ENCODE peak calls at places on chromosomes 16 and 17, in nine cellular contexts. S is heart left ventricle; V is esophagus squamous epithelium; A is fibroblast of lung; F is PC-9; P is tibial artery; Q is mesendoderm; O is A549; M is effector memory CD4-positive, alpha-beta T cell. Y is an unnamed sample. For H3K4me1, the result is how much of the 10 kb centered on the place peaks cover.

GRCh38 chr16:88798772-88799455 is 4.7 kb upstream of the CDT1 start:
- DNase-seq in S (no peak), O (peak), V (no peak), Q (no peak), M (no peak), A (no peak), P (no peak), F (no peak), Y (no peak)

GRCh38 chr16:2689968-2690830 is 7.9 kb downstream of the KCTD5 start:
- DNase-seq in V (no peak), A (peak), S (no peak), M (no peak), P (no peak), O (no peak), Q (no peak), F (no peak), Y (no peak)

GRCh38 chr16:11253009-11253994 is 2.7 kb downstream of the SOCS1 start:
- DNase-seq in S (no peak), M (peak), P (no peak), A (peak), O (no peak), Q (no peak), F (no peak), V (no peak), Y (no peak)

GRCh38 chr16:52257534-52257933 is 289.4 kb downstream of the TOX3 start:
- DNase-seq in F (no peak), S (no peak), V (no peak), M (no peak), Q (no peak), O (no peak), A (no peak), P (no peak), Y (no peak)

GRCh38 chr16:79601978-79602609 is 1.6 kb upstream of the MAF start:
- DNase-seq in F (peak), S (peak), M (peak), V (no peak), Q (peak), O (peak), P (peak), A (peak), Y (peak)

GRCh38 chr16:69494993-69495392 is 70.6 kb downstream of the CYB5B start:
- DNase-seq in F (no peak), A (no peak), O (peak), V (no peak), Q (peak), M (peak), P (no peak), S (no peak), Y (no peak)

GRCh38 chr16:87881327-87882200 is 12.3 kb upstream of the SLC7A5 start:
- DNase-seq in S (no peak), M (no peak), O (no peak), Q (no peak), P (no peak), A (no peak), F (no peak), V (no peak), Y (no peak)

GRCh38 chr17:69462010-69462409 is 47.5 kb downstream of the MAP2K6 start:
- DNase-seq in F (no peak), V (no peak), Q (no peak), S (no peak), M (no peak), A (no peak), O (no peak), P (no peak), Y (no peak)

GRCh38 chr16:72246423-72246822 is 74.5 kb upstream of the PMFBP1 start:
- DNase-seq in P (no peak), F (no peak), M (no peak), Q (no peak), V (no peak), A (no peak), S (no peak), O (no peak), Y (no peak)

GRCh38 chr17:9644910-9645751 is at the start of gene USP43:
- DNase-seq in O (peak), V (no peak), S (no peak), Q (peak), M (no peak), P (no peak), A (peak), F (peak), Y (peak)

DNA sequence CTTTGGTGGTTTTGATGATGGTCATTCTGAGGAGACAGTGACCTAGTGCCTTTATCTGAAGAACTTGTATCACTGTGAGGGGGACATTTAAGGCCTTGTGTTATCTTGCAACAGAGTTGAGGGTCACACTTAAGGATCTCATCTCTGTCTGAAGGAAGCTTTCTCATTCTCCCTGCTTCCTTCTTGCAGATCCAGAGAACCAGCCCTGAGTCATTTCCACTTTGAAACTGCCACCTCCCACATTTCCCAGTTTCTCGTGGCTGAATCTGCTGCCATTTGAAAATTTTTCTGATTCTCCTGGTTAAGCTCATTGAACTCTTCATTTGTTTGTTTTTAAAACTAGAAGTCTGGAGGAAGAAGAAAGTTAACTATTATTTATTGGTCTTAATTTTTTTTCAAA is 190.2 kb upstream of the CDH11 start:
- DNase-seq in O (no peak), P (no peak), F (no peak), Q (peak), S (no peak), V (no peak), A (peak), M (no peak), Y (no peak)
- H3K27ac ChIP-seq in O (no peak), P (peak), F (no peak), Q (no peak), S (no peak), V (no peak), A (peak), M (no peak), Y (no peak)

GRCh38 chr16:85308585-85309540 is 196.6 kb upstream of the CIBAR2 start:
- DNase-seq in S (no peak), Q (no peak), M (no peak), P (no peak), A (no peak), O (no peak), V (no peak), F (no peak), Y (no peak)
- H3K4me1 ChIP-seq in S (half or more), Q (under half), M (under half), P (half or more), A (under half), O (under half), V (under half), F (under half), Y (half or more)

GRCh38 chr17:82862758-82863645 is 23.2 kb upstream of the ZNF750 start:
- DNase-seq in P (no peak), V (no peak), F (no peak), S (peak), Q (no peak), A (no peak), O (no peak), M (no peak), Y (no peak)

GRCh38 chr17:82865274-82865673 is 25.5 kb upstream of the ZNF750 start:
- DNase-seq in O (no peak), F (no peak), M (no peak), A (no peak), Q (no peak), P (no peak), S (peak), V (no peak), Y (no peak)

GRCh38 chr17:82863646-82863940 is 23.8 kb upstream of the ZNF750 start:
- DNase-seq in O (no peak), S (peak), P (no peak), A (no peak), M (no peak), F (no peak), V (no peak), Q (no peak), Y (no peak)

GRCh38 chr17:82864721-82865240 is 25.0 kb upstream of the ZNF750 start:
- DNase-seq in A (no peak), S (peak), V (no peak), M (no peak), Q (no peak), F (no peak), O (no peak), P (no peak), Y (no peak)

DNA sequence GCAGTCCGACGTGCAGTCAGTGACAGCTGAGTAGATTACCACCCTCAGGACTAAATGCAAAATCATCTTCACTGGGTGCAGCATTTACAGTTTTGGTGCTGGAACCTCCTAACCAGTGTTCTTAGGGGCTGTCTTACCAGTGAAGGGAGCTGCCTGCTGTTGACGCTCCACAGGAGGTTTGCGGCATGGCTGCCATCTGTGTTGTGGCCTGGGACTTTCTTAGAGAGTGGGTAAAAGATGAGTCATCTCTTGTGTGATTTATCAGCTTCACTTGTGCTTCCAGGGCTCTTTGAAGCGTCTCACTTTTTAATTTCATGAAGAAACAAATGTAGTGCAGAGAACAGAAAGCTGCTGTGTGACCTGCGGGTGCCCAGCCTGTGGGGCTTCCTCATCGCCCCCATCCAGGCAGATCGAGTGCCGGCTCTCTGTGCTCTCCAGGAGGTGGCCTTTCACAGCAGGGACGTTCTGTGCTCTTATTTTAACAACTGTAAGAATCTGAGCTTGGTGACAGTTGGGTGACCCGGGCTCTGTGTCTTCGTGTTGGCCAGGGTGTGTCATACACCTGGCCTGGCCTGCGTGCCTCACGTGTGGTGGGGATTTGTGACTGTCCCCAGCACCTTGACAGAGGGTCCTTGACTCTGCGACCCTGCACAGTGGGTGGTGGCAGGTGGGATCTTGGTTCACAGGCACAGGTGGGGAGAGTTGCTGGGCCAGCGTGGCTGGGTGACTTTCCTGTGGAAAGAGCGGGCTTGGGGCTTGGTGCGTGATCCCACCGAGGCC is 24.3 kb upstream of the ZNF750 start:
- DNase-seq in S (peak), A (peak), M (peak), P (no peak), O (no peak), F (peak), Q (peak), V (no peak), Y (peak)
- H3K27ac ChIP-seq in S (no peak), A (no peak), M (peak), P (no peak), O (peak), F (peak), Q (no peak), V (peak), Y (peak)

GRCh38 chr17:39756376-39757079 is 18.8 kb downstream of the GRB7 start:
- DNase-seq in A (no peak), Q (no peak), V (no peak), P (peak), O (no peak), F (no peak), M (no peak), S (no peak), Y (no peak)
- H3K4me1 ChIP-seq in A (under half), Q (under half), V (under half), P (under half), O (under half), F (under half), M (under half), S (under half), Y (under half)

DNA sequence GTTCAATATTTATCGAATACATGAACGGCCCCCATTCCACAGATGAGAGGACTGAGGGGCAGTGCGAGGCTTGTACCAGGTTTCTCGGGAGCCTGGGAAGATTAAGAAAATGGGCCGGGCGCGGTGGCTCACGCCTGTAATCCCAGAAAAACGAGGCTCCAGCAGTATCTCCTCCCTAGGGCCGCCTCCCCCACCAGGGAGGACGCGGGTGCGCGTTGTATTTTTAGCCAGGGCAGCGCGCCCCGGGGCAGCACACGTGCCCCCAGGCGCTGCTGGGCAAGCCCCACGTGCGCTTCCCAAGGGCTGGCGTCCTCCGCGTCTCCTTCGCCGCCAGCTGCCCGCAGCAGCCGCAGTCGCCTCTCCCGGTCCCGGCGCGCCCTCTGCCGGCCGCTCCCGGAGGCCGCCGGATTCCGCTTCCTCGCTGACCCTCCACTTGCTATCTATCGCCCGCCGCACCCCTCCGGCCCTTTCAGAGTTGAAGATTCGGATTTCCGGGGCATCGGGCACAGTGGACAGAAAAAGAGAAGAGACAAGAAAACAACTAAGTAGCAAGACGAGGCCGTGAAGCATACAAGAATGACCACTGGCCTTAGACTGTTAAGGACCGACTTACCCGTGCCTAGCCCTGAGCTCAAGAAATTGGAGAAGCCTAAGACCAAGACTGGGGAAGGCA is 1.9 kb upstream of the YBX2 start:
- DNase-seq in Q (peak), F (peak), M (peak), V (no peak), O (peak), P (peak), A (peak), S (peak), Y (peak)
- H3K27ac ChIP-seq in Q (no peak), F (no peak), M (no peak), V (peak), O (peak), P (peak), A (no peak), S (peak), Y (peak)

DNA sequence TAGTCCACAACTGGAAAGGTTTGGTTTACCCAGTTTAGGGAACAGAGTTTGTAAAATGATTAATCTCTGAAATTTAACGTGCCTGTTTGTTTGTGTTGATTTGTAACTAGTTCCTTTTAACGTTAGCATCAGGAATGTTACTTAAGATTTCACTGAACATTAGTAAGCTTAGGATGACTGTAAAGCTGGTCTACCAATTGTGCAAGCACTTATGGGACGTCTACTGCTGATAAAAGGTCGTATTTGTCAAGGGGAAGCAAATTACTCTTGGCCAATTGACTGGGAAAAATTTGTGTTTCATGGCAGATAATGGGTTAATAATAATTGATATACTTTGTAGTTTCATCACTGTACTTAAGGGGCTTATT is 11.8 kb downstream of the METTL9 start:
- DNase-seq in F (no peak), M (no peak), S (no peak), A (no peak), P (no peak), Q (no peak), V (no peak), O (no peak), Y (no peak)
- H3K4me1 ChIP-seq in F (half or more), M (under half), S (under half), A (under half), P (under half), Q (under half), V (under half), O (under half), Y (half or more)

Y was measured in stomach.